ENCODE peak calls at places on chromosomes 3 and 15, in four cellular contexts. J is HCT116, V is neural progenitor cell, W is sigmoid colon. A is an unnamed sample.

GRCh38 chr15:98277602-98278001 is 317.1 kb downstream of the ARRDC4 start:
- DNase-seq in V (no peak), J (no peak), W (no peak), A (no peak)

GRCh38 chr3:31836397-31837075 is 144.5 kb downstream of the OSBPL10 start:
- DNase-seq in V (no peak), W (no peak), J (no peak), A (no peak)

GRCh38 chr3:12303532-12303931 is 14.7 kb downstream of the PPARG start:
- DNase-seq in J (no peak), V (no peak), W (no peak), A (no peak)

GRCh38 chr3:4060064-4060463 is 243.1 kb upstream of the SETMAR start:
- DNase-seq in J (no peak), V (peak), W (no peak), A (no peak)

GRCh38 chr15:92541197-92542190 is 114.1 kb downstream of the FAM174B start:
- DNase-seq in W (no peak), V (no peak), J (no peak), A (no peak)

GRCh38 chr3:142976621-142977398 is 13.3 kb upstream of the PAQR9 start:
- DNase-seq in V (no peak), J (peak), W (peak), A (peak)

GRCh38 chr3:64321747-64322146 is 96.5 kb upstream of the PRICKLE2 start:
- DNase-seq in V (no peak), W (no peak), J (no peak), A (no peak)

GRCh38 chr15:57060799-57061198 is 142.4 kb downstream of the TCF12 start:
- DNase-seq in W (no peak), J (peak), V (no peak), A (no peak)

GRCh38 chr3:123712077-123712860 is 127.4 kb upstream of the HACD2 start:
- DNase-seq in W (no peak), V (no peak), J (no peak), A (no peak)

GRCh38 chr15:73809728-73810501 is 56.8 kb upstream of the INSYN1 start:
- DNase-seq in J (no peak), W (no peak), V (no peak), A (no peak)

GRCh38 chr15:48925714-48926223 is 38.0 kb downstream of the SHC4 start:
- DNase-seq in J (peak), V (no peak), W (no peak), A (peak)
- H3K4me3 ChIP-seq in J (no peak), V (no peak), W (no peak), A (no peak)

GRCh38 chr15:58066042-58066867 is 744 bp upstream of the ALDH1A2 start:
- DNase-seq in W (peak), J (peak), V (peak), A (peak)
- H3K4me3 ChIP-seq in W (peak), J (peak), V (peak), A (peak)

GRCh38 chr15:68871507-68871906 is 50.8 kb upstream of the ANP32A start:
- DNase-seq in V (no peak), W (no peak), J (no peak), A (no peak)

GRCh38 chr15:68874788-68875187 is 54.1 kb upstream of the ANP32A start:
- DNase-seq in W (no peak), J (no peak), V (no peak), A (no peak)

GRCh38 chr15:68880382-68880781 is 49.9 kb upstream of the SPESP1 start:
- DNase-seq in V (no peak), J (no peak), W (no peak), A (no peak)

GRCh38 chr15:68877626-68878025 is 52.7 kb upstream of the SPESP1 start:
- DNase-seq in V (no peak), W (no peak), J (no peak), A (no peak)

DNA sequence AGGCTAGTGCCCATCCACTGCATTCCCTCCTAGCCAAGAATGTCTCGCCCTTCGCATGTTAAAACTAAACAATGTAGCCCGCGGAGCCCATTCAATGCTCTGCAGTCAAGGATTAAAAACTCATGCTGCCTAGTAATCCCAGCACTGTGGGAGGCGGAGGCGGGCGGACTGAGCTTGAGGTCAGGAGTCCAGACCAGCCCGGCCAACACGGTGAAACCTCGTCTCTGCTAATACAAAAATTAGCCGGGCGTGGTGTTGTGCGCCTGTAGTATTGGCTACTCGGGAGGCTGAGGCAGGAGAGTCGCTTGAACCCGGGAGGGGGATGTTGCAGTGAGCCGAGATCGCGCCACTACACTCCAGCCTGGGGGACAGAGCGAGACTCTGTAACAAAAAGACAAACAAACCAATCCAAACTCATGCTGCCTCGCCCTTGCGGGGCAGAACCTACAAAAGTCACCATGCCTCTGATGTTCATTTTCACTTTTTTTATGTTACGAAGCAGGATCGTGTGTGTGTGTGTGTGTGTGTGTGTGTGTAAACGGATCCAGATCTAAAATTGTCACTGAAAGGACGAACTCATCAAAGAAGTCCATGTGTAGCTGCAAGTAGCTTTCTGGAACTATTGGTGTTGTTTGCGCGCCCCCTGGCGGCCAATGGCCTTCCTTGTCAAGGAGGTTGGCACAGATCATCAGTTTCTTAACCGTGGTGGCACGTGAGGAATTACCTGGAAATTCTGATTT is 54.8 kb upstream of the SPESP1 start:
- DNase-seq in V (peak), W (peak), J (peak), A (peak)
- H3K4me3 ChIP-seq in V (peak), W (peak), J (peak), A (peak)

GRCh38 chr15:100156201-100156600 is 185.6 kb downstream of the ADAMTS17 start:
- DNase-seq in V (no peak), J (no peak), W (no peak), A (no peak)
- H3K4me3 ChIP-seq in V (no peak), J (no peak), W (no peak), A (no peak)

DNA sequence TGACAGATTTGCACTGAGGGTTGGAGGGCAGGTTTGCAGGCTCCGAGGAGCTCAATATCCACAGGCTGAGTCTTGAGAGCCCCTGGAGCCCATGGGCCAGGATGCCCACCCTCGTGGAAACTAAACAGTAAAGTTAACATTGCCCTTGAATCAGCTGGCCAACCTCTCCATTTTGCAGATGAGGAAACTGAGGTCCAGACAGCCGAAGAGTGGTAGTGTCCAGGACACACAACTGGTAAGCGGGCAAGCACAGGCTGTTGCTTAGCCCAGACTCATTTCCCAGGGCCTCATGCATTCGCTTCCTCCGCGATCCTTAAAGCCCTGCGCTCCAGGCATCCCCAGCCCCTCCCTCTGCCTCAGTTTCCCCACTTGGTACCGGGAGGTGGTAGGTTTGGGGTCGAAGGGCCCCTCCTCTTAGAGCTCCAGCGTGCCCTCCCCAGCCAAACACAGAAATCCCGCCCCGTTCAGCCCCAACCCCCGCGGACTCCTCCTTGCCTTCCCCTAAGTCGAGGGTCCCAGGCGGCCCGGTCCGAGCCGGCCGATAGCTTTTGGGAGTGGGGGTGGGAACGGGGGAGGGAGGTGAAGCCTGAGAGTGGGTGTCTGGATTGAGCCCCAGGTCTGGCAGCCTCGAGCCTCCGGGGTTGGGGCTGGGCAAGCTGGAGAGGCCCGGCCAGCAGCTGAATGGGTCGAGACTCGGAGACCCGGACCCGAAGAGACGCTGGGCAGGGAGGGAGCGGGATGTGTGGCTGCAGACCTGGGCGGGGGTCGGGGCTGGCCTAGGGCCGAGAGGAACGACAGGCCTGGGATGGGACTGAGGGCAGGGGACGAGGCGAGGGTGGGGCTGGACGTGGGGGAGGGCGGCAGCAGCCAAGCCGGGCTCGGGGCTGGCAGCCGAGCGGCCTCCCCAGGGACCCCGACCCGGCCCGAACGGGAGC is 3.6 kb downstream of the PTH1R start:
- DNase-seq in J (no peak), V (peak), W (no peak), A (no peak)
- H3K4me3 ChIP-seq in J (no peak), V (peak), W (peak), A (peak)

DNA sequence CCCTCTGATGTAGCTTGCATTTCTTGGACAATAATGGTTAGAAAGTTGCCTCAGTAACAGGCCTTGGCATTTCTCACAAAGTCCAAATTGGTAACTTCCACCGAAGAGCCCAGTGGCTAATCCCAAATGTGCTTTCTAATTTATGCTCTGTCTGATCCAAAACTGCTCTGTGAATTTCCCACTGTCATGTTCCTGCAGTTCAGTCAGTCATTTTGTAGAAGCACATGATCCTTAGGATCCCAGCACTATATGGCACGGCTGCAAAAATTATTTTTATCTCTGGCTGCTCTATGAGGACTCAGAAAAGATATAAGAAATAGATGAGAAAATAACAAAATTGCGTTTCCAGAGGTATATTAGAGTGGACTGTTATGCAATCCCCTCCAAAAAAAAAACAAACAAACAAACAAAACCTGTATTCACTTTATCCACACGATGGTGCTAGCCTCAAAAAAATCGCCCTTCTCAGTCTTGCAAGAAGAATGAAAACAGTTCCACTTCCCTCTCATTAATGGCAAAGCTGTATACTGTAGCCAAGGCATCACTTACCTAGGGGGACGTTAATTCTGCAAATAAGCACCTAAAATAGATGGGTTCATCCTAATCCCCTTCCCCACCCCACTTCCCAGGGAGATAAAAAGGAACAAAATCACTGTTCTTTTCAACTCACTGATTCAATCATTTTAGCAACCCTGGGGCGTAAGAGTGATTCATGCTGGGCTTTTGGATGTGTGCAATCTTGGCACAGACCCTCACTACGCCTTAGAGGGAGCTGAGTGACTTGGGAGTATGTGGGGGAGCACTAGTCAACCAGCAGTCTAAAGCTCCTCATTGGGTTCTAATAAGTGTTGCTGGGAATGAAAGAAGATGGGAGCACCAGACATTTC is 61.3 kb downstream of the TMCO5A start:
- DNase-seq in J (peak), W (no peak), V (peak), A (peak)
- H3K4me3 ChIP-seq in J (no peak), W (no peak), V (no peak), A (no peak)

DNA sequence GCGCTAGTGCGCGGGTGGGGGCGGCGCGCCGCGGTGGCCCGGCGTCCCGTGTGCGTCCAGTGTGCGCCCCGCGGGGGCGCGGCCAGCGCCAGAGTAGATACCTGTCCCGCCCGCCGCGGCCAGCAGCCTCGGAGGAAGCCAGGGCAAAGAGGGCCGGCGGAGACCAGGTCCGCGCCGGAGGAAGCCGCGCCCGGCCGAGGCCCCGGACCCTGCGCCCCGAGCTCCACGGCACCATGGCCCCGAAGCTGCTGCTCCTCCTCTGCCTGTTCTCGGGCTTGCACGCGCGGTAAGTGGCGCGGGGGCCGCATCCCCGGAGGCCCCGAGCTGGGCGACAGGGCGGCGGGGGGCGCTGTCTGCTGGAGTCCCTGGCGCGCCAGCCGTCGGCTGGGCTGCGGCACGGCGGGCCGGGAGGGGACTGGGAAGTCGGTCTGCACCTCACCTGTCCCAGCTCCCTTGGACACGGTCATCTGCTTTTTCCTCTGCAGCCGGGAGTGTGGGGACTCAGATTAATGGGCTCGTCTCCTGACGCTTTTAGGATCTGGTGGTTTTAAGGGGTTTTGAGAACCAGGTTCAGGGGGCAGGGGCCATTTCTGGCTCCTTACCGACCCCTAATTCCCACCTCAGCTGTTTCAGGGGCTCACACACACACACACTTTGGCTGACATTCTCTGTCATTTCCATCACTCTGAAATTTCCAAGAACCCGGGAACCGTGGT is 480 bp downstream of the GABRG3 start:
- DNase-seq in W (no peak), J (no peak), V (peak), A (no peak)
- H3K4me3 ChIP-seq in W (no peak), J (no peak), V (peak), A (no peak)

DNA sequence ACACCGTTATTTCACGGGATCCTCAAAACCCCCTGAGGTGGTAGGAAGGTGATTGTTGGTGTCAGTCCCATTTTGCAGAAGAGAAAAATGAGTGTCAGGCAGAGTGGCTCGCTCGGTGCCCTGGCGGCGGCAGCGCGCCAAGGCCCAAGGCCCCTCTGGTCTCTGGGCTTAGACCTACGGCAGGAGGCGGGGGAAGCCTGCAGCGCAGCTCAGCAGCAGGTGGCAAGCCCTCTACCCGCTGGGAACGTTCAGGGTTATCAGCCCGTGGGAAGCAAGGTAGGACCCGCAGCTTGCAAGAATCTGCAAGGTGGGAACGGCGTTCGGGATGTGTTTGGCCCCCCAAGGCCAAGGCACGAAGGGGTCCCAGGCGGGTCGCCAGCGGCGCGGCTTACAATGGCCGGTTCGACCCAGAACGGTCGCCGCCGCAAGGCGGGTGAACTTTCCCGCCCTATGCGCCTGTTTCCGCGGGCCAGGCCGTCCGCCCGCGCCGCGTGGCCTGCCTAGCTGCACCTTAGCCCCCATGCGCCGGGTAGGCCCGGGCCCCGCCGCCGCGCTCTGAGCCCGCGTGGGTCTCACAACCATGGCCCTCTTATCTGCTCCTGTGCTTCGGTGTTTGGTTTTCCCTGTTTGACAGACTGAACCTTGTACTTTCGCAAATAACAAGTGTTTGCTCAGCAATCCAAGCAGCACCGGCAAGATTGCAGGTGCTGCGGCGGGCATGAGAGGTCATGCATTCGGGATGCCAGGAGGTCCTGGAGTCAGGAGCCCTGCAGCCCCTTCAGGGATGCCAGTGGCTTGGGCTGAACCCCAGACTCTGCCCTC is 39.7 kb downstream of the CCNL1 start:
- DNase-seq in W (no peak), V (no peak), J (no peak), A (no peak)
- H3K4me3 ChIP-seq in W (no peak), V (no peak), J (no peak), A (no peak)

GRCh38 chr3:186152889-186153292 is 44.0 kb upstream of the ETV5 start:
- DNase-seq in V (no peak), W (no peak), J (no peak), A (no peak)
- H3K4me3 ChIP-seq in V (no peak), W (no peak), J (no peak), A (no peak)

DNA sequence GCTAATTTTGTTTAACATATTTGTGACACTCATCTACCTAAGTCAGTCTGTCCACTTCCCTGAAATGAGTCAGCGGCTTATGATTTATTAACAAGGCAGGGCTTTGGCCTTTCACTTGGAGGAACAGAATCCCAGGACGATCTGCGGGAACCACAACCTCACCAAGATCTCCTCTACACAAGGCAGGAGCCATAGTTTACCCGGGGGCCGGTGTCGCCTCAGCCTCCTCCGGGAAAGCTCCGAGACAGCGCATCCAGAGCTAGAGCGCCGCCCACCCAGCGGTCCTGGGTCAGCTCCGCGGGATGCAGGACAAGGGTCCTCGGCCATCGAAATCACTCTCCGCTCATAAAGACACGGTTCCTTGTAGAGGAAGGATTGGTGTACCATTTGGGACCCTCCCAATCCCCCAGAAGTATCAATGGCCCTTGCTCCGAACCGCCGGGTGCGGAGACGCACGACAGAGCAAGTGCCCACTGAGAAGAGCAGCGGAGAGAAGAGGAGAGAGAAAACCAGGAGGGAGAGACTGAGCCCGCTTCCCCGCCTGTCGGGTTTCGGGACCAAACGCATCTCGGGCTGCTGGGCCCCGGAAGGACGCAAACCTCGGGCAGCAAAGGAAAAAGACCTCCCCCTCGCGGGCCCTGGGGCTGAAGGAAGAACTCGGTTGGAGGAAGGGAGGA is 13.1 kb upstream of the ALCAM start:
- DNase-seq in J (no peak), V (peak), W (no peak), A (no peak)
- H3K4me3 ChIP-seq in J (no peak), V (peak), W (peak), A (no peak)

A was measured in HFF-Myc.